ENCODE peak calls at places on chromosomes 2 and 18, in four cellular contexts. O is tibial artery, I is endodermal cell, E is neural progenitor cell. N is an unnamed sample.

GRCh38 chr2:235934059-235934896 is 233.9 kb downstream of the GBX2 start:
- DNase-seq in O (no peak), I (peak; percentile 40), E (no peak), N (no peak)

GRCh38 chr2:206482633-206483032 is 39.3 kb downstream of the ADAM23 start:
- DNase-seq in O (no peak), I (no peak), E (no peak), N (no peak)

GRCh38 chr2:42101641-42102605 is 54.1 kb downstream of the PKDCC start:
- DNase-seq in O (peak; percentile 74), I (peak; percentile 83), E (peak; percentile 52), N (peak; percentile 72)

GRCh38 chr2:96924775-96925747 is 55.2 kb upstream of the SEMA4C start:
- DNase-seq in O (no peak), I (no peak), E (no peak), N (no peak)

GRCh38 chr2:144137705-144138428 is 382.1 kb downstream of the ZEB2 start:
- DNase-seq in O (no peak), I (no peak), E (peak; percentile 13), N (no peak)

GRCh38 chr2:150165988-150166965 is 321.2 kb downstream of the RND3 start:
- DNase-seq in O (peak; percentile 36), I (no peak), E (no peak), N (no peak)

GRCh38 chr2:46294185-46294836 is 2.9 kb upstream of the EPAS1 start:
- DNase-seq in O (no peak), I (peak; percentile 81), E (peak; percentile 74), N (peak; percentile 85)

GRCh38 chr18:62460851-62461300 is 61.9 kb upstream of the ZCCHC2 start:
- DNase-seq in O (peak; percentile 66), I (no peak), E (no peak), N (no peak)

GRCh38 chr2:226798422-226799210 is 1.0 kb downstream of the IRS1 start:
- DNase-seq in O (peak; percentile 40), I (peak; percentile 84), E (peak; percentile 66), N (peak; percentile 75)

GRCh38 chr2:95272299-95272751 is 1.9 kb upstream of the PROM2 start:
- DNase-seq in O (no peak), I (peak; percentile 20), E (no peak), N (no peak)

GRCh38 chr2:178934571-178934970 is 115.4 kb downstream of the CCDC141 start:
- DNase-seq in O (no peak), I (no peak), E (no peak), N (no peak)

GRCh38 chr2:29405266-29405665 is 290.1 kb downstream of the CLIP4 start:
- DNase-seq in O (no peak), I (no peak), E (no peak), N (no peak)

GRCh38 chr2:86254576-86255538 is 55.6 kb downstream of the MRPL35 start:
- DNase-seq in O (no peak), I (no peak), E (no peak), N (peak; percentile 20)

GRCh38 chr2:20111311-20112131 is 60.1 kb upstream of the LAPTM4A start:
- DNase-seq in O (no peak), I (no peak), E (no peak), N (no peak)

GRCh38 chr18:70822167-70822566 is 533.3 kb downstream of the SOCS6 start:
- DNase-seq in O (no peak), I (no peak), E (no peak), N (no peak)

GRCh38 chr2:172300851-172301250 is 126.5 kb upstream of the ITGA6 start:
- DNase-seq in O (no peak), I (no peak), E (no peak), N (no peak)

GRCh38 chr2:56615750-56616149 is 432.0 kb downstream of the CCDC85A start:
- DNase-seq in O (no peak), I (no peak), E (no peak), N (no peak)

GRCh38 chr2:141392517-141393213 is 738.2 kb downstream of the LRP1B start:
- DNase-seq in O (no peak), I (no peak), E (no peak), N (no peak)

GRCh38 chr2:102296449-102296848 is 14.9 kb upstream of the IL1RL1 start:
- DNase-seq in O (no peak), I (no peak), E (no peak), N (no peak)

GRCh38 chr2:152409691-152410597 is 75.0 kb downstream of the FMNL2 start:
- DNase-seq in O (no peak), I (no peak), E (no peak), N (no peak)

GRCh38 chr2:219163156-219163555 is 2.5 kb upstream of the NHEJ1 start:
- DNase-seq in O (no peak), I (no peak), E (no peak), N (no peak)

GRCh38 chr2:27956895-27957294 is 66.4 kb downstream of the BABAM2 start:
- DNase-seq in O (no peak), I (no peak), E (no peak), N (no peak)

N was measured in GM23338.